ENCODE peak calls at places on chromosomes 11 and 22, in four cellular contexts. One of them, this sample, is unnamed.

GRCh38 chr11:128876133-128876650 is 9.1 kb upstream of the KCNJ1 start:
- DNase-seq in stomach: no peak
- DNase-seq in sigmoid colon: no peak
- DNase-seq in GM12878: no peak
- DNase-seq in this sample: no peak

GRCh38 chr11:34044664-34045485 is 6.7 kb upstream of the CAPRIN1 start:
- DNase-seq in stomach: no peak
- DNase-seq in sigmoid colon: no peak
- DNase-seq in GM12878: no peak
- DNase-seq in this sample: no peak

GRCh38 chr11:122344281-122344680 is 228.3 kb upstream of the BLID start:
- DNase-seq in stomach: no peak
- DNase-seq in GM12878: no peak
- DNase-seq in sigmoid colon: no peak
- DNase-seq in this sample: no peak

GRCh38 chr11:113778111-113778910 is 1.3 kb upstream of the CLDN25 start:
- DNase-seq in GM12878: no peak
- DNase-seq in sigmoid colon: no peak
- DNase-seq in stomach: peak; percentile 51
- DNase-seq in this sample: no peak

GRCh38 chr22:17706451-17706900 is 67.8 kb downstream of the BID start:
- DNase-seq in stomach: peak; percentile 28
- DNase-seq in sigmoid colon: peak; percentile 75
- DNase-seq in GM12878: peak; percentile 89
- DNase-seq in this sample: peak; percentile 61

GRCh38 chr22:22955866-22956535 is 68.4 kb downstream of the IGLL5 start:
- DNase-seq in GM12878: no peak
- DNase-seq in sigmoid colon: peak; percentile 79
- DNase-seq in stomach: peak; percentile 78
- DNase-seq in this sample: peak; percentile 42

GRCh38 chr11:71420455-71421241 is 27.5 kb downstream of the DHCR7 start:
- DNase-seq in stomach: peak; percentile 68
- DNase-seq in GM12878: peak; percentile 25
- DNase-seq in sigmoid colon: no peak
- DNase-seq in this sample: no peak

GRCh38 chr11:1259561-1259960 is 36.7 kb downstream of the MUC5B start:
- DNase-seq in GM12878: no peak
- DNase-seq in sigmoid colon: no peak
- DNase-seq in stomach: no peak
- DNase-seq in this sample: no peak

GRCh38 chr11:109739374-109739773 is 317.4 kb downstream of the C11orf87 start:
- DNase-seq in stomach: no peak
- DNase-seq in GM12878: no peak
- DNase-seq in sigmoid colon: no peak
- DNase-seq in this sample: no peak

GRCh38 chr11:68043349-68044144 is 4.7 kb downstream of the TCIRG1 start:
- DNase-seq in sigmoid colon: peak; percentile 85
- DNase-seq in stomach: no peak
- DNase-seq in GM12878: no peak
- DNase-seq in this sample: no peak

GRCh38 chr11:123517559-123518364 is 87.7 kb downstream of the GRAMD1B start:
- DNase-seq in sigmoid colon: no peak
- DNase-seq in GM12878: peak; percentile 51
- DNase-seq in stomach: no peak
- DNase-seq in this sample: no peak

DNA sequence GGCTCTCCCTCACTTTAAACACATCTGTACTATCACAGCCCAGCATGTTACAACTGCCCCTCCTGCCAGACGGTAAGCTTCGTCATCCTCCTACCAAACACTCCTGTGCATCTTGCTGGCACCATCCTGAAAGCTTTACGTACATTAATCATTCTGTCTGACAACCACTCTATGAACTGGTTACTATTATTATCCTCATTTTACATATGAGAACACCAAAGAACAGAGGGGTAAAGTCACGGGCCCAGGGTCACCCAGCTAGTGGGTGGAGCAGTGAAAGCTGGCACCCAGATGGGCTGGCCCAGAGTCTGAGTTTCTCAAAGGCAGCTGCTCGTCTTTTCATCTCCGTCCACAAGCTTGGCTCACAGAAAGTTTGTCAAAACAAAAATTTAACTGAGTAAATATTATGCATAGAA is 9.6 kb downstream of the PLA2G6 start:
- DNase-seq in GM12878: no peak
- DNase-seq in stomach: no peak
- DNase-seq in sigmoid colon: peak; percentile 58
- DNase-seq in this sample: no peak
- TF ChIP-seq POLR2A in GM12878: no peak
- TF ChIP-seq POLR2A in stomach: no peak
- TF ChIP-seq POLR2A in sigmoid colon: no peak
- TF ChIP-seq POLR2A in this sample: no peak

DNA sequence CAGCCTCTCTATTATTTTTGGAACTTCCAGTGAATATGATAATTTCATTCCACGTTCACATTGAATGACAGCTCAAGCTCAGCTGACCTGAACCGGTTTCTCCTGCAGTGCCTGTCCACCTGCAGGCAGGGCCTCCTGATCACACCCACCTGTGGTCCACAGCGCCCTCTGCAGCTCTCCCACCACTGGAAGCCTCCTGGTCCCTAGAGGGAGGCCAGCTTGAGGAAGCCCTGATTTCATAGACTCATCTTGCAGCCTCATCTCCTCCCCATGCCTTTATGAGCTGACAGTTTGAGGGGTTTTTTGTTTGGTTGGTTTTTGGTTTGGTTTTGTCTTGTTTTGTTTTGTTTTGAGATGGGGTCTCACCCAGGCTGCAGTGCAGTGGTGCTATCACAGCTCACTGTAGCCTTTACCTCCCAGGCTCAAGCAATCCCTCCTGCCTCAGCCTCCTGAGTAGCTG is 29.9 kb upstream of the MALAT1 start:
- DNase-seq in stomach: peak; percentile 93
- DNase-seq in sigmoid colon: peak; percentile 78
- DNase-seq in GM12878: no peak
- DNase-seq in this sample: peak; percentile 84
- TF ChIP-seq POLR2AphosphoS5 in stomach: no peak
- TF ChIP-seq POLR2AphosphoS5 in sigmoid colon: no peak
- TF ChIP-seq POLR2AphosphoS5 in GM12878: no peak
- TF ChIP-seq POLR2AphosphoS5 in this sample: peak; percentile 41

DNA sequence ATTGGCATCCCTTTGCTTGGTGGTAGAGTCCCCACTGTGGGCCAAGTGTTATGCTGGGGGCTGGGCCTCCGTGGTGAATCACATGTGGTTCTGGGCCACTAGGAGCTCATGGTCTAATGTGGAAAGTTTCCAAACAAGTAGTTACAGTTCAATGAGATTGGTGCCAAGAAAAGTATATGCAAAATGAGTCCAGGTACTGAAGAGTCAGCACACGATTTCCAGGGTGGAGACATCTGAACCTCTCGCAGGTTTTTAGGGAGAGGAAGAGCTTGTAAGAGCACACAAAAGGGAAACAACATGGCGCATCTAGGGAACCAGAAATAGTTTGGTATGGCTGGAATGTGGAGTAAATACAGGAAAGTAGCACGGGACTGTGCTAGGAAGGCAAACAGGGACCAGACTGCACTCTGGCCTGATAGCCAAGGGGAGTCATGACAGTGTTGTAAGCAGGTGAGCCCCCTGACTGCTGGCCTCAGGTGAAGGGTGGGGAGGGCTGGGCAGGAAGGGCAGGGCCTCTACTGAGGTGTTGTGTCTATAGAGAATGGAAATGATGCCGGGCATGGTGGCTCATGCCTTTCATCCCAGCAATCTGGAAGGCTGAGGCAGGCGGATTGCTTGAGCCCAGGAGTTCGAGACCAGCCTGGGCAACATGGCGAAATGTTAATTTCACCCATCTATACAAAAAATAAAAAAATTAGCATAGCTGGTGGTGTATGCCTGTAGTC is 12.6 kb downstream of the POLR2F start:
- DNase-seq in GM12878: no peak
- DNase-seq in stomach: no peak
- DNase-seq in sigmoid colon: no peak
- DNase-seq in this sample: no peak
- H3K36me3 ChIP-seq in GM12878: peaks cover 23% of the 10 kb centered on the region
- H3K36me3 ChIP-seq in stomach: peaks cover 76% of the 10 kb centered on the region
- H3K36me3 ChIP-seq in sigmoid colon: peaks cover 35% of the 10 kb centered on the region
- H3K36me3 ChIP-seq in this sample: no peaks in the 10 kb centered on the region

GRCh38 chr11:5247479-5248192 is 2.0 kb downstream of the HBG1 start:
- DNase-seq in GM12878: no peak
- DNase-seq in stomach: no peak
- DNase-seq in sigmoid colon: no peak
- DNase-seq in this sample: no peak
- TF ChIP-seq POLR2A in GM12878: no peak
- TF ChIP-seq POLR2A in stomach: no peak
- TF ChIP-seq POLR2A in sigmoid colon: no peak
- TF ChIP-seq POLR2A in this sample: no peak

DNA sequence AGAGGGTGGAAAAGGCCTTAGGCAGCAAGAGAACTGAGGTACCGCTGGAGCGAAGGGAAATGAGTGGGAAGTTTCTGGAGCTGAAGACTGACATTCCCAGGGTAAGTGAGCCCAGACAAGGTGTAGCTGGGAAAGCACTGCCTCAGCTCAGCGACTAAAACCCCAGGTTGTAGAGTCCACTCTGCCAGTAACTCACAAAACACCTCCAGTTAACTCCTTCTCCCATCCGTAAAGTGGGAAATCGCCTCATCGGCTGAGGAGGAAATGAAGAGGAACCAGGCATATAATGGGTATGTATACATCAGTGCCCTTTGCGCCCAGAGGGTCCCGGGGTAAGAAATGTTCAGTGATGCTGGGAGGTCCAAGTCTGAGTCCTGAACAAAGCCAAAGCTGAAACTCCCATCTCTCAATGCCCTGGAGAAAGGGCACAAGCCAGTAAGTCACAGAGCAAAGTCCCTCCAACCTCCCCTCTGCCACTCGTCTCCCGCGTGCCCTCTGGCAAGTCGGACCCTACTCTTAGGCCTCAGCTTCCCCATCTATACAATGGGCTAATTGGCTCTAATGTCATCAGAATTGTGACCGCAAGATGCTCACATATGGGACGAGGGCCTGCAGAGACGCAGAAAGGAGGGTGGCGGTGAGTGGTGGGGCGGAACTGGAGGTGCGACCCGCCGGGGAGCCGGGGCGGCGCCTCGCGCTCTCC is 588 bp downstream of the VPS37C start:
- DNase-seq in sigmoid colon: no peak
- DNase-seq in stomach: peak; percentile 26
- DNase-seq in GM12878: no peak
- DNase-seq in this sample: no peak
- TF ChIP-seq POLR2AphosphoS5 in sigmoid colon: peak; percentile 58
- TF ChIP-seq POLR2AphosphoS5 in stomach: no peak
- TF ChIP-seq POLR2AphosphoS5 in GM12878: peak; percentile 47
- TF ChIP-seq POLR2AphosphoS5 in this sample: no peak

DNA sequence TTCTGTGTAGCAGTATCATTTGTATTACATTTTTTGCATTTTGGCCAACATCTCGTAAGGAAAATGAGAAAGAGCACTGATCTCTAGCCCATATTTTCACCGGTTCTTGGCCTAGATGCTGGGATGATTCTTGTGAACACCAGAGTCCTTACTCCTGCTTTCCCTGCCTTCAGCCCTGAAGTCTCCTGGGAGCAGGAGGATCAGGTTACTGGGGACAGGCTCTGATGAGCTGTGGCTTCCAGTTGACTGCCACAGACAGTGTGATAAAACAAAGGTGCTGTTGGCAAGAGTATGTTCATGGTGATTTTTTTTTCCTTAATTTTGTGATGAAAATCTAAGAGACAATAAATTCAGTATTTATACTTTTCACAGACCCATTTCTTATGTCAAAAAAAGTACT is 34.2 kb upstream of the ADSL start:
- DNase-seq in sigmoid colon: no peak
- DNase-seq in GM12878: no peak
- DNase-seq in stomach: no peak
- DNase-seq in this sample: no peak
- H3K36me3 ChIP-seq in sigmoid colon: peaks cover 46% of the 10 kb centered on the region
- H3K36me3 ChIP-seq in GM12878: peaks cover 42% of the 10 kb centered on the region
- H3K36me3 ChIP-seq in stomach: peaks cover 100% of the 10 kb centered on the region
- H3K36me3 ChIP-seq in this sample: peaks cover 24% of the 10 kb centered on the region

GRCh38 chr11:2892215-2893020 is 6.8 kb upstream of the CDKN1C start:
- DNase-seq in GM12878: no peak
- DNase-seq in stomach: peak; percentile 57
- DNase-seq in sigmoid colon: peak; percentile 83
- DNase-seq in this sample: no peak

GRCh38 chr11:2891901-2892214 is 6.3 kb upstream of the CDKN1C start:
- DNase-seq in GM12878: no peak
- DNase-seq in stomach: peak; percentile 82
- DNase-seq in sigmoid colon: no peak
- DNase-seq in this sample: no peak

GRCh38 chr11:2891291-2891690 is 5.7 kb upstream of the CDKN1C start:
- DNase-seq in sigmoid colon: no peak
- DNase-seq in stomach: no peak
- DNase-seq in GM12878: no peak
- DNase-seq in this sample: no peak

GRCh38 chr11:2889399-2890273 is 4.1 kb upstream of the CDKN1C start:
- DNase-seq in sigmoid colon: no peak
- DNase-seq in stomach: no peak
- DNase-seq in GM12878: no peak
- DNase-seq in this sample: no peak

GRCh38 chr11:2890466-2891241 is 5.1 kb upstream of the CDKN1C start:
- DNase-seq in stomach: peak; percentile 93
- DNase-seq in sigmoid colon: peak; percentile 91
- DNase-seq in GM12878: no peak
- DNase-seq in this sample: peak; percentile 80
- TF ChIP-seq POLR2A in stomach: no peak
- TF ChIP-seq POLR2A in sigmoid colon: no peak
- TF ChIP-seq POLR2A in GM12878: no peak
- TF ChIP-seq POLR2A in this sample: no peak

GRCh38 chr11:2766166-2766565 is 66.4 kb upstream of the KCNQ1OT1 start:
- DNase-seq in stomach: no peak
- DNase-seq in GM12878: no peak
- DNase-seq in sigmoid colon: no peak
- DNase-seq in this sample: no peak

GRCh38 chr11:2767071-2767470 is 67.3 kb upstream of the KCNQ1OT1 start:
- DNase-seq in GM12878: no peak
- DNase-seq in sigmoid colon: no peak
- DNase-seq in stomach: no peak
- DNase-seq in this sample: no peak

GRCh38 chr11:2768471-2769408 is 68.9 kb upstream of the KCNQ1OT1 start:
- DNase-seq in GM12878: no peak
- DNase-seq in stomach: peak; percentile 17
- DNase-seq in sigmoid colon: peak; percentile 61
- DNase-seq in this sample: peak; percentile 50

GRCh38 chr11:2769409-2769778 is 69.6 kb upstream of the KCNQ1OT1 start:
- DNase-seq in sigmoid colon: no peak
- DNase-seq in GM12878: no peak
- DNase-seq in stomach: peak; percentile 15
- DNase-seq in this sample: no peak

GRCh38 chr11:2767751-2768150 is 68.0 kb upstream of the KCNQ1OT1 start:
- DNase-seq in sigmoid colon: no peak
- DNase-seq in GM12878: no peak
- DNase-seq in stomach: no peak
- DNase-seq in this sample: peak; percentile 43
- TF ChIP-seq POLR2AphosphoS5 in sigmoid colon: no peak
- TF ChIP-seq POLR2AphosphoS5 in GM12878: no peak
- TF ChIP-seq POLR2AphosphoS5 in stomach: no peak
- TF ChIP-seq POLR2AphosphoS5 in this sample: no peak

GRCh38 chr22:24983151-24983550 is 30.6 kb downstream of the KIAA1671 start:
- DNase-seq in sigmoid colon: no peak
- DNase-seq in GM12878: no peak
- DNase-seq in stomach: no peak
- DNase-seq in this sample: peak; percentile 44
- H3K36me3 ChIP-seq in sigmoid colon: no peaks in the 10 kb centered on the region
- H3K36me3 ChIP-seq in GM12878: no peaks in the 10 kb centered on the region
- H3K36me3 ChIP-seq in stomach: no peaks in the 10 kb centered on the region
- H3K36me3 ChIP-seq in this sample: no peaks in the 10 kb centered on the region